ENCODE peak calls at places on chromosomes 1 and 21, in four cellular contexts. T, F, K and X are unnamed samples.

GRCh38 chr1:117842408-117843170 is 86.8 kb downstream of the GDAP2 start:
- DNase-seq in K (no peak), T (peak), F (no peak), X (no peak)

GRCh38 chr1:66533804-66534745 is at the start of gene SGIP1:
- DNase-seq in K (no peak), F (peak), T (peak), X (peak)

GRCh38 chr1:179021873-179022272 is 3.8 kb upstream of the FAM20B start:
- DNase-seq in K (no peak), T (no peak), F (peak), X (no peak)

GRCh38 chr1:1173793-1174415 is at the start of gene TTLL10:
- DNase-seq in T (no peak), F (no peak), K (no peak), X (no peak)

GRCh38 chr1:42210421-42211133 is 46.0 kb upstream of the GUCA2A start:
- DNase-seq in T (no peak), K (no peak), F (peak), X (no peak)

GRCh38 chr1:17281775-17282181 is 26.2 kb upstream of the PADI4 start:
- DNase-seq in F (no peak), T (no peak), K (no peak), X (no peak)

GRCh38 chr1:84348240-84348555 is 46.7 kb downstream of the SAMD13 start:
- DNase-seq in F (peak), K (no peak), T (no peak), X (no peak)

GRCh38 chr1:176164014-176164678 is 42.9 kb downstream of the COP1 start:
- DNase-seq in T (no peak), K (no peak), F (no peak), X (no peak)

GRCh38 chr21:32330784-32331311 is 32.2 kb downstream of the MRAP start:
- DNase-seq in T (no peak), F (no peak), K (no peak), X (no peak)

GRCh38 chr1:3356827-3357457 is 97.5 kb upstream of the ARHGEF16 start:
- DNase-seq in K (no peak), F (no peak), T (no peak), X (no peak)

GRCh38 chr1:213564215-213564659 is 423.5 kb upstream of the PROX1 start:
- DNase-seq in F (no peak), K (no peak), T (no peak), X (peak)

GRCh38 chr1:247647864-247648263 is 31.7 kb downstream of the OR13G1 start:
- DNase-seq in T (no peak), K (no peak), F (no peak), X (no peak)

GRCh38 chr1:15089244-15089992 is 64.1 kb upstream of the TMEM51 start:
- DNase-seq in K (no peak), F (no peak), T (no peak), X (peak)

GRCh38 chr1:147719029-147719703 is 41.2 kb downstream of the GJA5 start:
- DNase-seq in K (no peak), T (no peak), F (no peak), X (no peak)

GRCh38 chr1:226736001-226736907 is 2.8 kb downstream of the ITPKB start:
- DNase-seq in F (no peak), T (no peak), K (no peak), X (no peak)

DNA sequence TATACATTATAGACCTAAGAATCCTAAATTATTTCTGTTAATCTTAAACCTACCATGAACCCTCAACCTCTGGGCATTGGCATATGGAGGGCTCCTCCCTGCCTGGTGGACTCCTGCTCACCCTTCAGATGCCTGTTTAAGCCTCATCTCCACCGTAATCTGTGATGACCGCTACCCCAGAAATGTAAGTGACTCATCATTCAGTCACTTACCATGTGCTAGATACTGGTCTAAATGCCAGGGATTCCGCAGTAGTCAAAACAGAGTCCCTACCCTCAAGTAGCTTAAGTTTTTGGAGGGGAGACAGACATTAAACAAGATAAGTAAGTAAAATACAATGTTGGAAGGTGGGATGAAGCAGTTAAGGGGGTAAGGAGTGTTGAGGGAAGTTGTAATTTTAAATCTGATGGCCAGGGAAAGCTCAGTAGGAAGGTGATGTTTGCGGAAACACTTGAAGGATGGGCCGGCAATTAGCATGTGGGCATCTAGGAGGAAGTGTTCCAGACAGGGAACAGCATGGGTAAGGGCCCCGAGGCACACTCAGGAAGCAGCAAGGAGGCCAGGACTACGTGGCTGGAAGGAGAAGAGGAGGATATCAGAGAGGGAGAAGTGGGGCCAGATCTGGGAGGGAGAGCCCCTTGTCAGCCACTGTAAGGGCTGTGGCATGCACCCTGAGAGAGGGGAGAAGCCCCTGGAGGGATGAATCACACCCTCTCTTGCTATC is 141.7 kb upstream of the HOOK1 start:
- DNase-seq in K (no peak), F (peak), T (no peak), X (peak)
- TF ChIP-seq FOS in K (no peak), F (peak), T (no peak), X (peak)

DNA sequence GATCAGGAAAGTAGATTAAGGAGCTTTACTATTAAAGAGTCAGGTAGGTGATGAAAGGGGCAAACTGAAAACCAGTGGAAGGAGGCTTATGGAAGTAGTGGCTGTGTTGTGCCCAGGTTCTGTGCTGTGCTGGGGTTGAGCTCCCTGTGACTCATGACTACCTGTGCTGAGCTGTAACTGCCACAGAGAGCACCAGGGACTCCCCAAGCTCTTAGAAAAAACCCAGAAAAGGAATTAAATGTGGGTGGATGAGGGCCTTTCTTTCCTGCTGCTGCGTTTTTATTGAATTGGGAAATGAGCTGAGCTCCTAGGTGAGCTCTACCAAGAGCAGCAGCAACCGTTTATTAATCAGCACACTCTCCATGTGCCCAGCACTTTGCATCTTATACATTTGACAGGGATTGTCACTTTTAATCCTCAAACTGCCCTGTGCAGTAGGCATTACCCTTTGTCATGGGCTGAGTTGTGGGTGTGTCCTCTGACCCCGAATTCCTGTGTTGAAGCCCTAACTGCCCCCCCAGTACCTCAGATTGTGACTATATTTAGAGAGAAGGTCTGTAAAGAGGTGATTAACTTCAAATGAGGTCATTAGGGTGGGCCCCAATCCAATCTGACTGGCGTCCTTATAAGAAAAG is 65.4 kb downstream of the AK4 start:
- DNase-seq in F (no peak), T (no peak), K (no peak), X (no peak)
- TF ChIP-seq FOS in F (no peak), T (no peak), K (no peak), X (no peak)

DNA sequence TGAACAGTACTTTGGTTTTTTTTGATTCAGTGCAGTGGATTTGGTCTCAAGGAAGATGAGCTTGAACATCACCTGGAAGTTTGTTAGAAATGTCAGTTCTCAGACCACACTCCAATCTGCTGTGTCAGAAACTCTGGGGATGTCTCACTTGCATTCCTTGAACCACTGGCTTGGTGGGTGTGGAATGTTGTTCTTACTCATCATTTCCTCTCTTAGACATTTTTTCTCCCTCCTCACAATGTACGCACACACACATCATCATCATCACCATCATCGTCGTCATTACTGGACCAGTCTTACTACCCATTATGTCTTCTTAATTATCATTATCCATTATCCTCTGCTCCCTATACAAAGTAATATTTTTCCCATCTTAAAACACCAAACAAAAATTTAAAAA is 91.9 kb upstream of the KCNK2 start:
- DNase-seq in K (no peak), F (peak), T (no peak), X (peak)
- TF ChIP-seq FOS in K (no peak), F (peak), T (no peak), X (peak)

DNA sequence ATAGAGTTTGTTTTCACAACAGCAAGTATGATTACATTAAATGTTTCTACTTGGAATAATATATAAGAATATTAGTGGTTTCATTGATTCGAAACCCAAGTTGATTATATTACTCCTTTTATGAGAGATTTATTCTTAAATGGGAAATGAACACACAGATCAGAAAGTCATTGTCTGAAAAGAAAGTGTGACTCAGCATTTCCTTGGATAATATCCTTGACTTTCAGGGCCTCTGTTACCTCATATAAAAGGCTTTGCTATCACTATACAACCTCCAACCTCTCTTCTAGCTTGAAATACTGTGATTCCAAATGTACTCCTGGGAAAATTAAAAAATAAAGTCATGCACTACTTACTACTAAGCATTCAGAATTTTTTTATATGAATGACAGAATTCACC is 295.3 kb upstream of the LYPLAL1 start:
- DNase-seq in T (no peak), K (no peak), F (peak), X (peak)
- TF ChIP-seq FOS in T (no peak), K (no peak), F (no peak), X (peak)